ENCODE peak calls at places on chromosomes 3 and 15, in five cellular contexts. One of them, this sample, is unnamed. For H3K9me3, the result is how much of the 10 kb centered on the place peaks cover.

GRCh38 chr3:186540444-186541226 is 3.5 kb downstream of the CRYGS start:
- DNase-seq in endothelial cell of umbilical vein: peak
- DNase-seq in HepG2: peak
- DNase-seq in HCT116: peak
- DNase-seq in sigmoid colon: peak
- DNase-seq in this sample: peak

GRCh38 chr3:49609314-49609713 is 55.0 kb downstream of the BSN start:
- DNase-seq in endothelial cell of umbilical vein: no peak
- DNase-seq in HepG2: no peak
- DNase-seq in HCT116: no peak
- DNase-seq in sigmoid colon: no peak
- DNase-seq in this sample: no peak

GRCh38 chr3:126345641-126346460 is 11.4 kb downstream of the KLF15 start:
- DNase-seq in HepG2: no peak
- DNase-seq in endothelial cell of umbilical vein: no peak
- DNase-seq in sigmoid colon: peak
- DNase-seq in HCT116: no peak
- DNase-seq in this sample: no peak

GRCh38 chr3:46668591-46668990 is 24.9 kb downstream of the ALS2CL start:
- DNase-seq in HepG2: no peak
- DNase-seq in sigmoid colon: peak
- DNase-seq in endothelial cell of umbilical vein: no peak
- DNase-seq in HCT116: no peak
- DNase-seq in this sample: no peak

GRCh38 chr3:149589332-149589731 is 68.5 kb downstream of the WWTR1 start:
- DNase-seq in HCT116: no peak
- DNase-seq in HepG2: no peak
- DNase-seq in sigmoid colon: no peak
- DNase-seq in endothelial cell of umbilical vein: peak
- DNase-seq in this sample: no peak

GRCh38 chr3:25412269-25412668 is 15.8 kb upstream of the RARB start:
- DNase-seq in endothelial cell of umbilical vein: peak
- DNase-seq in HCT116: no peak
- DNase-seq in HepG2: no peak
- DNase-seq in sigmoid colon: no peak
- DNase-seq in this sample: no peak

GRCh38 chr3:122681294-122682015 is 816 bp downstream of the PARP14 start:
- DNase-seq in endothelial cell of umbilical vein: peak
- DNase-seq in HepG2: no peak
- DNase-seq in sigmoid colon: no peak
- DNase-seq in HCT116: no peak
- DNase-seq in this sample: no peak

GRCh38 chr3:122183893-122184590 is 574 bp downstream of the CASR start:
- DNase-seq in sigmoid colon: no peak
- DNase-seq in HCT116: no peak
- DNase-seq in endothelial cell of umbilical vein: no peak
- DNase-seq in HepG2: no peak
- DNase-seq in this sample: no peak

GRCh38 chr3:101898752-101899169 is 49.4 kb downstream of the NFKBIZ start:
- DNase-seq in endothelial cell of umbilical vein: no peak
- DNase-seq in HCT116: no peak
- DNase-seq in HepG2: no peak
- DNase-seq in sigmoid colon: no peak
- DNase-seq in this sample: no peak

GRCh38 chr15:81175496-81175895 is 21.2 kb upstream of the IL16 start:
- DNase-seq in endothelial cell of umbilical vein: no peak
- DNase-seq in HepG2: no peak
- DNase-seq in sigmoid colon: no peak
- DNase-seq in HCT116: no peak
- DNase-seq in this sample: no peak

GRCh38 chr3:126958638-126959085 is 24.3 kb upstream of the PLXNA1 start:
- DNase-seq in HepG2: no peak
- DNase-seq in endothelial cell of umbilical vein: no peak
- DNase-seq in HCT116: no peak
- DNase-seq in sigmoid colon: peak
- DNase-seq in this sample: peak

GRCh38 chr3:62143843-62144450 is 229.4 kb downstream of the FEZF2 start:
- DNase-seq in HepG2: no peak
- DNase-seq in endothelial cell of umbilical vein: peak
- DNase-seq in HCT116: no peak
- DNase-seq in sigmoid colon: no peak
- DNase-seq in this sample: no peak

GRCh38 chr15:100192092-100192695 is 149.6 kb downstream of the ADAMTS17 start:
- DNase-seq in endothelial cell of umbilical vein: no peak
- DNase-seq in sigmoid colon: peak
- DNase-seq in HCT116: no peak
- DNase-seq in HepG2: no peak
- DNase-seq in this sample: no peak
- H3K9me3 ChIP-seq in endothelial cell of umbilical vein: under half
- H3K9me3 ChIP-seq in sigmoid colon: under half
- H3K9me3 ChIP-seq in HCT116: under half
- H3K9me3 ChIP-seq in HepG2: under half
- H3K9me3 ChIP-seq in this sample: under half

GRCh38 chr15:90665288-90666134 is 51.6 kb upstream of the BLM start:
- DNase-seq in endothelial cell of umbilical vein: peak
- DNase-seq in HCT116: peak
- DNase-seq in HepG2: peak
- DNase-seq in sigmoid colon: peak
- DNase-seq in this sample: peak
- TF ChIP-seq POLR2A in endothelial cell of umbilical vein: peak
- TF ChIP-seq POLR2A in HCT116: peak
- TF ChIP-seq POLR2A in HepG2: no peak
- TF ChIP-seq POLR2A in sigmoid colon: peak
- TF ChIP-seq POLR2A in this sample: peak

DNA sequence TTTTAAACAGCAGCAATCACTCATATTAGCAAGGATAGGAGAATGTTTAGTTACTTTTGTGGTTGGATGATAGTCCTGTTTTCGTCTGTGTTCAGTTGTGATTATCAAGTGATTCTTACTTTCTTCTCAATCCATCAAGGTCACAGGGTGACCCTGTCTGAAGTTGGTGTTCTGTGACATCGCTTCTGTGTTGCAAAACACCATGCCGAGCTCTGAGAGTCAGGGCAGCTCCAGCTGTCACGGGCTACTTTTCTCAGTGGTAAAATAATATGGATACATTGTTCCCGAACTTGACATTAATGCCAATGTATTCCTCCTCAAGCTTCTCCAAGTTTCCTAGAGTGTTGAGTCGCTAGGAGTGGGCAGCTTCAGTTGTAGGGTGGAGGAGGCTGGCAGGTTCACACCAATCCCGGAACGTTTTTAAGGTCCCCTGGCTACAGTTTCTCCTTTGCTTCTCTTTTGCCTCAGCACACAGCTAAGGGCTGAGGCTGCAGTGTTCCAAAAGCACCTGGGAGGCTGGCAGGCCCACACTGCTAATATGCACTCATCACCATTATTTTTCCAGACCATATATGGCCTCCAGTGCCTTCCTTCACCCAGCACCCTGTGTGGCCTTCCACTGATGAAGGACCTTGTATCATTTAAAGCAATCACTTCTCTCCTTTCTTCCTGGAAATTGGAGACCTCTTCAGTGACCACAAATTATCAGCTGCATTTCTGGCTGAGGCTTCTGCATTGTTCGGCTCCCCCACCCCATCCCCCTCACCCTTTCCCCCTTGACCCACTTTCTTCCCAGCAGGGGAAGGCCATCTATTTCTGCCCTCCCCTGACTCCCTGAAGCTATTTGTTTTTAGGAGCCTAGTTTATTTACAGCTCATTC is 25.8 kb downstream of the COLQ start:
- DNase-seq in HepG2: no peak
- DNase-seq in HCT116: no peak
- DNase-seq in sigmoid colon: no peak
- DNase-seq in endothelial cell of umbilical vein: no peak
- DNase-seq in this sample: no peak
- TF ChIP-seq POLR2AphosphoS5 in HepG2: no peak
- TF ChIP-seq POLR2AphosphoS5 in HCT116: no peak
- TF ChIP-seq POLR2AphosphoS5 in sigmoid colon: peak
- TF ChIP-seq POLR2AphosphoS5 in endothelial cell of umbilical vein: no peak
- TF ChIP-seq POLR2AphosphoS5 in this sample: no peak

DNA sequence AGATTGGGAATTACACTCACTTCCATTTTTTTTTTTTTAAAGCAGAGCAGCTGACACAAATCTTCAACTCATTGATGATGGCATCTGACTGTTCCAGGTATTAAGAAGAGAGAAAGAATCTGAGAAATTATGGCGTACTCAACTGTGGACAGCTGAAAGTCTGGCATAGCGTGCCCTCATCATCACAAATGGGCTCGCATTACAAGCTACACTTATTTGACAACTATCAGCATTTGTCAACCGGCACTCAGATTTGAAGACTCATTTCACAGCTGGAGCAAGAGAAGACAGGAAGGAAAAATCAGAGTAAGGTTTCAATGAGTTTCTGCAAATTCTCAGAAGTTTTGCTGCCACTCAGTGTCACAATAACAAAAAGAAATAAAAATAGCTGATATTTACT is 235.9 kb downstream of the ATP8B4 start:
- DNase-seq in sigmoid colon: no peak
- DNase-seq in HCT116: no peak
- DNase-seq in endothelial cell of umbilical vein: no peak
- DNase-seq in HepG2: no peak
- DNase-seq in this sample: no peak
- H3K9me3 ChIP-seq in sigmoid colon: under half
- H3K9me3 ChIP-seq in HCT116: under half
- H3K9me3 ChIP-seq in endothelial cell of umbilical vein: under half
- H3K9me3 ChIP-seq in HepG2: under half
- H3K9me3 ChIP-seq in this sample: under half

DNA sequence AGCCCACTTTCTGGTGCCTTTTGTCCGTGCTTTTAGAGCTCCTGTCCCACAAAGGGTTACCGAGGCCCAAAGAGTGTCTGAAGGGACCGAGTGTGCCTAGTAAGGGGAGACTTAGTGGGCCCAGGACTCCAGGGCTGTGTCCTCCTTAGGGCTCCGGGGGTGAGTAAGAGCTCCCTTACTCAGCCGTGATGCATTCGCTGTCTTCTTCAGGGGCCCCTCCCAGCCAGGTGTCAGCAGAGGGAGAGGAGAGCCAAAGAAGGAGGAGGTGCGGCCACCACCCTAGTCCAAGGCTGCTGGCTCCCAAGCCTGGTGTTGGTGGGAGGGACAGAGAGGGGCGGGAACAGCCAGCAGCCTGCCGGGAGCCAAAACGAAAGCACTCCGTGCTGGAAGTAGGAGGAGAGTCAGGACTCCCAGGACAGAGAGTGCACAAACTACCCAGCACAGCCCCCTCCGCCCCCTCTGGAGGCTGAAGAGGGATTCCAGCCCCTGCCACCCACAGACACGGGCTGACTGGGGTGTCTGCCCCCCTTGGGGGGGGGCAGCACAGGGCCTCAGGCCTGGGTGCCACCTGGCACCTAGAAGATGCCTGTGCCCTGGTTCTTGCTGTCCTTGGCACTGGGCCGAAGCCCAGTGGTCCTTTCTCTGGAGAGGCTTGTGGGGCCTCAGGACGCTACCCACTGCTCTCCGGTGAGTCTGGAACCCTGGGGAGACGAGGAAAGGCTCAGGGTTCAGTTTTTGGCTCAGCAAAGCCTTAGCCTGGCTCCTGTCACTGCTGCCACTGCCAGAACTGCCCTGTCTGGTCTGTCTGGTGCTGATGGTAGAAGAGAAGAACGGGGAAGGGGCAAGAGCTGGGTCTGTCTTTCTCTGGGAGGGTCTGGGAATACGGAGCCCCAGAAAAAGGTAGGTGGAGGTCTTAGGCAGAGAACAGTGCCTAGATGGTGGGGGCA is at the start of gene IL17RC:
- DNase-seq in sigmoid colon: peak
- DNase-seq in endothelial cell of umbilical vein: peak
- DNase-seq in HCT116: peak
- DNase-seq in HepG2: peak
- DNase-seq in this sample: peak
- TF ChIP-seq POLR2A in sigmoid colon: peak
- TF ChIP-seq POLR2A in endothelial cell of umbilical vein: peak
- TF ChIP-seq POLR2A in HCT116: no peak
- TF ChIP-seq POLR2A in HepG2: no peak
- TF ChIP-seq POLR2A in this sample: no peak

GRCh38 chr15:63601026-63601726 is 4.0 kb downstream of the FBXL22 start:
- DNase-seq in HepG2: no peak
- DNase-seq in endothelial cell of umbilical vein: peak
- DNase-seq in sigmoid colon: peak
- DNase-seq in HCT116: no peak
- DNase-seq in this sample: no peak
- TF ChIP-seq POLR2AphosphoS5 in HepG2: peak
- TF ChIP-seq POLR2AphosphoS5 in endothelial cell of umbilical vein: no peak
- TF ChIP-seq POLR2AphosphoS5 in sigmoid colon: no peak
- TF ChIP-seq POLR2AphosphoS5 in HCT116: peak
- TF ChIP-seq POLR2AphosphoS5 in this sample: no peak

GRCh38 chr15:89998141-89998661 is 2.9 kb upstream of the ZNF710 start:
- DNase-seq in sigmoid colon: no peak
- DNase-seq in HCT116: peak
- DNase-seq in endothelial cell of umbilical vein: peak
- DNase-seq in HepG2: peak
- DNase-seq in this sample: no peak
- H3K9me3 ChIP-seq in sigmoid colon: under half
- H3K9me3 ChIP-seq in HCT116: under half
- H3K9me3 ChIP-seq in endothelial cell of umbilical vein: under half
- H3K9me3 ChIP-seq in HepG2: under half
- H3K9me3 ChIP-seq in this sample: under half

GRCh38 chr15:96267463-96267862 is 63.0 kb upstream of the NR2F2 start:
- DNase-seq in HCT116: no peak
- DNase-seq in sigmoid colon: no peak
- DNase-seq in HepG2: no peak
- DNase-seq in endothelial cell of umbilical vein: no peak
- DNase-seq in this sample: no peak
- TF ChIP-seq POLR2A in HCT116: no peak
- TF ChIP-seq POLR2A in sigmoid colon: no peak
- TF ChIP-seq POLR2A in HepG2: no peak
- TF ChIP-seq POLR2A in endothelial cell of umbilical vein: no peak
- TF ChIP-seq POLR2A in this sample: no peak

GRCh38 chr3:124318650-124319049 is 326.7 kb upstream of the ROPN1 start:
- DNase-seq in sigmoid colon: no peak
- DNase-seq in HepG2: no peak
- DNase-seq in endothelial cell of umbilical vein: no peak
- DNase-seq in HCT116: no peak
- DNase-seq in this sample: no peak

GRCh38 chr3:124316034-124316287 is 324.0 kb upstream of the ROPN1 start:
- DNase-seq in HepG2: no peak
- DNase-seq in endothelial cell of umbilical vein: no peak
- DNase-seq in sigmoid colon: no peak
- DNase-seq in HCT116: no peak
- DNase-seq in this sample: no peak

GRCh38 chr3:124315215-124316033 is 323.5 kb upstream of the ROPN1 start:
- DNase-seq in endothelial cell of umbilical vein: peak
- DNase-seq in HepG2: no peak
- DNase-seq in sigmoid colon: no peak
- DNase-seq in HCT116: peak
- DNase-seq in this sample: no peak

GRCh38 chr3:124322309-124322880 is 330.5 kb upstream of the ROPN1 start:
- DNase-seq in endothelial cell of umbilical vein: no peak
- DNase-seq in HepG2: no peak
- DNase-seq in sigmoid colon: no peak
- DNase-seq in HCT116: no peak
- DNase-seq in this sample: no peak

DNA sequence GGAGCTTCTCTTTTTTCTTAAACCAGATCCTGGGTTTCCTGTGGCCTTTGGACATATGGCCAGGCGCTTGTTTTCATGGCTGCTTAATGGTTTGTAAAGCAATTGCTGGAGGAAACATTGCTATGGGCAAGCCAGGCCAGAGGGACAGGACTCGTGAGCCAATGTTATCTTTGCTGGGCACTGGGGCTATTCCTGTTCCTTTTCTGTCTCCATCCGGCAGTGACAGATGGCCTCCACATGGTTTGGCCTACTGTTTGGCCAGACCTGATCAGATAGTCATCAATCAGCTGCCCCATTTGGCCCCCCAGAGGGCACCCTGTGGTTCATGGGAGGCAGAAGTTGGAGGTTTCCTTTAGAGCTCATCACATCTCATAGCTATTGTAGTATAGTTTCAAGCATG is 326.1 kb upstream of the ROPN1 start:
- DNase-seq in sigmoid colon: no peak
- DNase-seq in endothelial cell of umbilical vein: no peak
- DNase-seq in HCT116: no peak
- DNase-seq in HepG2: no peak
- DNase-seq in this sample: no peak
- TF ChIP-seq POLR2AphosphoS5 in sigmoid colon: no peak
- TF ChIP-seq POLR2AphosphoS5 in endothelial cell of umbilical vein: no peak
- TF ChIP-seq POLR2AphosphoS5 in HCT116: no peak
- TF ChIP-seq POLR2AphosphoS5 in HepG2: no peak
- TF ChIP-seq POLR2AphosphoS5 in this sample: no peak

This sample was measured in breast epithelium.